ENCODE peak calls at places on chromosome 4, in seven cellular contexts. P is HCT116, T is H1, U is K562, A is HepG2, C is GM12878, V is SK-N-SH. Y is an unnamed sample.

GRCh38 chr4:98113005-98113404 is 30.3 kb downstream of the STPG2 start:
- DNase-seq in P (peak), T (no peak), U (peak), A (peak), C (no peak), V (no peak), Y (no peak)

GRCh38 chr4:146329042-146329716 is 114.8 kb downstream of the REELD1 start:
- DNase-seq in P (no peak), T (no peak), U (no peak), A (no peak), C (no peak), V (no peak), Y (no peak)

GRCh38 chr4:104425003-104425402 is 69.7 kb downstream of the CXXC4 start:
- DNase-seq in P (no peak), T (no peak), U (no peak), A (no peak), C (no peak), V (no peak), Y (no peak)

GRCh38 chr4:76459291-76459723 is 24.3 kb downstream of the SHROOM3 start:
- DNase-seq in P (peak), T (peak), U (peak), A (no peak), C (no peak), V (no peak), Y (no peak)

GRCh38 chr4:26069218-26069617 is 155.2 kb downstream of the SMIM20 start:
- DNase-seq in P (no peak), T (no peak), U (peak), A (peak), C (no peak), V (peak), Y (peak)

GRCh38 chr4:24537025-24537424 is 47.3 kb downstream of the DHX15 start:
- DNase-seq in P (no peak), T (no peak), U (no peak), A (no peak), C (no peak), V (no peak), Y (no peak)

GRCh38 chr4:176778063-176778462 is 14.7 kb downstream of the VEGFC start:
- DNase-seq in P (no peak), T (no peak), U (no peak), A (no peak), C (no peak), V (no peak), Y (no peak)

GRCh38 chr4:24971192-24971591 is 58.4 kb upstream of the CCDC149 start:
- DNase-seq in P (no peak), T (no peak), U (no peak), A (peak), C (no peak), V (no peak), Y (no peak)

GRCh38 chr4:32689520-32689919 is 1969.4 kb downstream of the PCDH7 start:
- DNase-seq in P (peak), T (no peak), U (no peak), A (no peak), C (no peak), V (no peak), Y (no peak)

GRCh38 chr4:103354006-103354405 is 155.9 kb upstream of the CENPE start:
- DNase-seq in P (no peak), T (no peak), U (no peak), A (no peak), C (no peak), V (no peak), Y (no peak)

GRCh38 chr4:114734581-114734980 is 136.0 kb downstream of the UGT8 start:
- DNase-seq in P (no peak), T (peak), U (no peak), A (no peak), C (no peak), V (no peak), Y (no peak)

GRCh38 chr4:92334716-92335350 is 31.1 kb downstream of the GRID2 start:
- DNase-seq in P (no peak), T (no peak), U (no peak), A (no peak), C (no peak), V (no peak), Y (no peak)

GRCh38 chr4:87219648-87220093 is 747 bp downstream of the KLHL8 start:
- DNase-seq in P (no peak), T (no peak), U (peak), A (peak), C (no peak), V (no peak), Y (peak)

GRCh38 chr4:1368421-1369090 is 21.5 kb downstream of the UVSSA start:
- DNase-seq in P (no peak), T (no peak), U (no peak), A (no peak), C (no peak), V (peak), Y (no peak)

GRCh38 chr4:102772738-102773340 is 12.1 kb upstream of the MANBA start:
- DNase-seq in P (no peak), T (no peak), U (no peak), A (no peak), C (no peak), V (no peak), Y (no peak)

GRCh38 chr4:1738410-1738809 is 17.1 kb downstream of the TACC3 start:
- DNase-seq in P (no peak), T (no peak), U (no peak), A (no peak), C (no peak), V (no peak), Y (no peak)

GRCh38 chr4:77501240-77501639 is 104.4 kb upstream of the CXCL13 start:
- DNase-seq in P (no peak), T (no peak), U (no peak), A (no peak), C (no peak), V (no peak), Y (no peak)

DNA sequence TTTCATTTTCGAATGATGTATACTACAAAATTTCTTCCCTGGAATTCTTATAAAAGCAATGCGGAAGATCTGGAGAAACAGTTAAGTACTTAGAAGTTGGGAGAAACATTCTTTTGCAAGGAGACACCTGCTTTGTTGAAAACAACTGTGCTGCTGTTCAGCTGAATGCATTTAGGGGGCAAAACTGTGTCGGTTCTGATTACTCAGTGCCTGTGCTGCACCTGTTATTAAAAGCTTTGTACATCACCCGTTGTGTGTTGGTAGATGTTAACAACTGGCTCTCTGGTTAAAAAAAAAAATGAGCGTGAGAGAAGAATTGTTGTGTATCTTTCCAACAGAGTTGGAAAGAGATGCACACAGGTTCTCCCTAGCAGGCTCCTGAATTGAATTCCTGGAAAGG is 184.1 kb upstream of the HHIP start:
- DNase-seq in P (no peak), T (no peak), U (no peak), A (no peak), C (no peak), V (no peak), Y (no peak)
- TF ChIP-seq JUND in P (no peak), T (no peak), U (no peak), A (no peak), C (no peak), V (no peak), Y (no peak)

DNA sequence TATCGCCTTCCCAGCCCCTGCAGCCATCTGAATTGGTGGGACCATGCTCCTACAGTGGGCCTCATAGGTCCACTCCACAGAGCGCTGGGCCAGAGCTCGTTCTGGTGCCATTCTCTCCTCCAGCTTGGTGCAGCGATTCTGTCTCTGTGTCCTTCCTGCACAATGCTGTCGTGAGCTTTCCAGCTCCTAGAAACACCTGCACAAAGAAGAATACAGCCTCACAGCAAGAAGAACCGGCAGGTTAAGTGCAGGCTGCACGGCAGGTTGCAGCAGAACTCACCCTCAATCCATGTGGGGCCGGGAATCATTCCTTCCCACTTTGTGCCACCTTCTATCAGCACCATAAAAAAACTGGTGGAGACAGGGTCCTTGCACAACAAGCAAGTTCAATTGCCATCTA is 101.2 kb upstream of the ENPP6 start:
- DNase-seq in P (no peak), T (no peak), U (no peak), A (no peak), C (no peak), V (no peak), Y (no peak)
- TF ChIP-seq JUND in P (no peak), T (no peak), U (no peak), A (no peak), C (no peak), V (no peak), Y (no peak)

DNA sequence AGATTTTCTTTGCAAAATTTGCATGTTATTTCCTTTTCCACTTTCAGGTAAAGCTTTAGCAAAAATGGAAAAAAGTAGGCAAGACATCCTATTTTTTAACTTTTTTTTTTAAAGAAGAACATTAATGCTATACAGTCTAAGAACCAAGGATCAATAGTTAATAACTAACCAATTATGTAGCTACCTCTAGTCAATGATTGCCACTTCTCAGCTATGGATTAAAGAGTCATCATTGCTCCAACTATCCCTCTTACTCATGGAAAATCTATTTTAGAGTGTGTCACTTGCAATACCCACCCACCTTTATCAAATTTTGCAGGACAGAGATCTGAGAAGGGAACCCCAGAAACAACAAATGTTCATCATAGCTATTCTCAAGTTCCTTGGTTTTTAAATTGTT is 223.1 kb downstream of the ANK2 start:
- DNase-seq in P (no peak), T (no peak), U (no peak), A (no peak), C (no peak), V (no peak), Y (no peak)
- TF ChIP-seq JUND in P (no peak), T (no peak), U (no peak), A (no peak), C (no peak), V (no peak), Y (no peak)

GRCh38 chr4:8917868-8918783 is 46.5 kb upstream of the HMX1 start:
- DNase-seq in P (peak), T (peak), U (peak), A (peak), C (no peak), V (peak), Y (peak)

GRCh38 chr4:8915201-8916200 is 43.9 kb upstream of the HMX1 start:
- DNase-seq in P (no peak), T (no peak), U (no peak), A (no peak), C (no peak), V (peak), Y (no peak)

GRCh38 chr4:8916251-8916913 is 44.7 kb upstream of the HMX1 start:
- DNase-seq in P (no peak), T (no peak), U (no peak), A (no peak), C (no peak), V (peak), Y (no peak)

GRCh38 chr4:8916914-8917305 is 45.3 kb upstream of the HMX1 start:
- DNase-seq in P (no peak), T (no peak), U (no peak), A (no peak), C (no peak), V (no peak), Y (no peak)

DNA sequence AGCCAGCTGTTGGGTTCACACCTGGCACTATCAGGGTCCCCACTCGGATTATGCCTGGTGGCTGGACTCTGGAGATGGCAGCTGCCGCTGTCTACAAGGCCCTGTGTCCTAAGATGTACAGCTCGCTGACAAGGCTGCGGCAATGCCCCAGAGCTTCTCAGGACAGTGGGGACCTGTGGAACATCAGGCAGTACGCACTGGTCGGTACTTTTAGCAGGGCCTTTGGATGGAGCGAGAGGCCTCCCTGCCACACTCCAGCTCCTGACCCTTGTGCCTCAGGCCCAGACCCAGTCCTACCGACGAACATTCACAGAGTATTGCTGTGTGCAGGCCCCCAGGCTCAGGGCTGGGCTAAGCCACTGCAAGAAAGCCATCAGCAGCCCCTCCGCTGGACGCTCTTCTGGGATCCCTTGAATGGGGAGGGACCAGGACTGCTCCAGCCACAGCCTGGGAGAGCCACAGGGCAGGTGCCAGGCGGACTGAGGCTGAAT is 45.7 kb upstream of the HMX1 start:
- DNase-seq in P (no peak), T (no peak), U (no peak), A (no peak), C (no peak), V (no peak), Y (no peak)
- TF ChIP-seq JUND in P (no peak), T (no peak), U (no peak), A (no peak), C (no peak), V (no peak), Y (no peak)

GRCh38 chr4:145279122-145279960 is 99.0 kb upstream of the OTUD4 start:
- DNase-seq in P (no peak), T (no peak), U (peak), A (no peak), C (no peak), V (peak), Y (no peak)
- TF ChIP-seq JUND in P (no peak), T (no peak), U (no peak), A (no peak), C (no peak), V (peak), Y (no peak)

DNA sequence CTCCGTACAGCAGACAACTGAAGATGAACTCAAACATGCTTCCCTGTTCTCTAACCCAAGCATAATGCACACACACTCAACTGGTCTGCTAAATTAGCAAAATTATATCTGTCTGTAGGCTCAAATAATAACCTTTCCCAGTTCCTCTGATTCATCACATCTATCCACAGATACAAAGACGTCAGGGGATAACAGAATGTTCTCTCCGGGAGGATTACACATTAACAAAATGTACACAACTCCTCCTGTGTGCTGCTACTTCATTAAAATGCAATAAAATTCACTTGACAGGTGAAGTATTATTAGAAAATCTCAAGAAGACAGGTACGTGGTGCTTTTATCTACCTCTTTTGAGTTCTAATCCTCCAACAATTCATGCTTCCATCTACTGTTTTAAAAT is 57.4 kb downstream of the FAT1 start:
- DNase-seq in P (no peak), T (no peak), U (no peak), A (no peak), C (no peak), V (no peak), Y (no peak)
- TF ChIP-seq JUND in P (no peak), T (no peak), U (no peak), A (no peak), C (no peak), V (no peak), Y (no peak)

GRCh38 chr4:184262901-184263300 is 45.2 kb upstream of the ENPP6 start:
- DNase-seq in P (no peak), T (no peak), U (no peak), A (no peak), C (no peak), V (no peak), Y (no peak)

GRCh38 chr4:184265566-184266351 is 48.1 kb upstream of the ENPP6 start:
- DNase-seq in P (peak), T (no peak), U (peak), A (no peak), C (no peak), V (no peak), Y (no peak)

GRCh38 chr4:184263461-184263860 is 45.8 kb upstream of the ENPP6 start:
- DNase-seq in P (no peak), T (no peak), U (no peak), A (no peak), C (no peak), V (no peak), Y (no peak)

GRCh38 chr4:184261246-184261645 is 43.6 kb upstream of the ENPP6 start:
- DNase-seq in P (no peak), T (no peak), U (no peak), A (no peak), C (no peak), V (no peak), Y (no peak)

GRCh38 chr4:184263910-184264732 is 46.4 kb upstream of the ENPP6 start:
- DNase-seq in P (peak), T (peak), U (peak), A (peak), C (no peak), V (peak), Y (peak)
- TF ChIP-seq JUND in P (no peak), T (no peak), U (no peak), A (no peak), C (no peak), V (no peak), Y (no peak)

GRCh38 chr4:124334119-124334518 is 378.4 kb downstream of the ANKRD50 start:
- DNase-seq in P (peak), T (peak), U (peak), A (peak), C (no peak), V (peak), Y (no peak)

GRCh38 chr4:124343711-124344110 is 368.8 kb downstream of the ANKRD50 start:
- DNase-seq in P (no peak), T (no peak), U (no peak), A (no peak), C (no peak), V (no peak), Y (no peak)

GRCh38 chr4:124333466-124333865 is 379.1 kb downstream of the ANKRD50 start:
- DNase-seq in P (no peak), T (no peak), U (no peak), A (no peak), C (no peak), V (no peak), Y (no peak)

DNA sequence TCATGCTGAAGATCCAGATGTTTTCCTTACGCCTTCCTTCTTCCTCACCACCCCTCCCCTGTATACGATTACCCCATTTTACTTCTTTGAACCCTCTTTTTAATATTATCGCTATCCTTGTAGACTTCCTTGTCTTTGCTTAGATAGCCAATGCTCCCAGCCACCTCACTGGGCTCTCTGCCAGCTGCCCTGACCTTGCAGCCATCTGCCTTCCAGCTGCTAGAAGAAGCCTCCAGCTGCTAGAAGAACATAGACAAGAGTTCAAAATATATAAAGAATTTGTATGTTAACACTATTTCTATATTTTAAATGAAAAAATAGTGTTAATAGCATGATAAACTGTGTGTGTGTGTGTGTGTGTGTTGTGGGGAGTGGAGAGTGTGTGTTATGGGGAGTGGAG is 374.7 kb downstream of the ANKRD50 start:
- DNase-seq in P (no peak), T (no peak), U (peak), A (no peak), C (no peak), V (peak), Y (no peak)
- TF ChIP-seq JUND in P (no peak), T (no peak), U (no peak), A (no peak), C (no peak), V (no peak), Y (no peak)

DNA sequence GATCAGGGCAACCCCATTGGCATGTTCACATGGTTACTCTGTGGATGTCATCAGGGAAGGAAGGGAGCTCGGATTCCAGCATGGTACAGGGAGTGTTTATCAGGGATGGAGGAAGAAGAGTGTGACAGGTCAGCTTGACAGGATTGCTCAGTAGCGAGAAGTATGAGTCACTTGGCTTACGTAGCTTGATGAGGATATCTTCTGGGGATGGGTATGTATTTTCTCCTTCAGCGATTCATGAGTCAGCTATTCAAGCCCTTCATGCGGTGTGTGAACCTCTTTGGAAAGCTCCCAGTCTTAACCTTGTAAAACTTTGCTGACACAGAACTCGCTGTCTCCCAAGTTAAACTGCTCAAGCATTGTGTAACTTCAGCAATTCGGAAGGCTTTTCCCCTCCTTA is 275.4 kb downstream of the ARHGAP10 start:
- DNase-seq in P (peak), T (no peak), U (peak), A (no peak), C (no peak), V (no peak), Y (no peak)
- TF ChIP-seq JUND in P (peak), T (no peak), U (peak), A (no peak), C (no peak), V (peak), Y (no peak)